ENCODE peak calls at places on chromosomes 11 and 22, in ten cellular contexts. A, O, T, K, X, J, F, D, Z and B are unnamed samples.

GRCh38 chr11:77560605-77561004 is 29.1 kb upstream of the AQP11 start:
- DNase-seq in A (peak), O (no peak), T (peak), K (no peak), X (peak), J (no peak), F (no peak), D (peak), Z (peak), B (peak)

GRCh38 chr22:32518351-32518750 is 43.7 kb downstream of the FBXO7 start:
- DNase-seq in A (no peak), O (no peak), T (no peak), K (no peak), X (no peak), J (no peak), F (no peak), D (no peak), Z (no peak), B (no peak)

GRCh38 chr22:46090051-46090591 is 60.2 kb upstream of the PPARA start:
- DNase-seq in A (no peak), O (no peak), T (no peak), K (no peak), X (no peak), J (no peak), F (peak), D (no peak), Z (no peak), B (no peak)

GRCh38 chr11:35082322-35083180 is 56.4 kb upstream of the CD44 start:
- DNase-seq in A (peak), O (peak), T (peak), K (peak), X (peak), J (peak), F (peak), D (no peak), Z (peak), B (peak)

GRCh38 chr11:12076840-12077534 is 33.4 kb upstream of the MICAL2 start:
- DNase-seq in A (no peak), O (no peak), T (no peak), K (no peak), X (no peak), J (no peak), F (no peak), D (no peak), Z (no peak), B (peak)

GRCh38 chr11:33646629-33647028 is 54.0 kb downstream of the C11orf91 start:
- DNase-seq in A (peak), O (no peak), T (peak), K (no peak), X (no peak), J (no peak), F (no peak), D (no peak), Z (no peak), B (no peak)

GRCh38 chr22:39661842-39662676 is 91.5 kb downstream of the CACNA1I start:
- DNase-seq in A (no peak), O (peak), T (no peak), K (peak), X (no peak), J (peak), F (no peak), D (no peak), Z (peak), B (no peak)

GRCh38 chr11:116890193-116890592 is 52.8 kb upstream of the APOA1 start:
- DNase-seq in A (no peak), O (no peak), T (peak), K (peak), X (peak), J (no peak), F (no peak), D (no peak), Z (no peak), B (no peak)

GRCh38 chr11:85123752-85124231 is 503.4 kb downstream of the DLG2 start:
- DNase-seq in A (no peak), O (no peak), T (no peak), K (no peak), X (no peak), J (no peak), F (no peak), D (no peak), Z (peak), B (no peak)

GRCh38 chr11:114317738-114318137 is 21.5 kb downstream of the NNMT start:
- DNase-seq in A (no peak), O (no peak), T (peak), K (no peak), X (peak), J (no peak), F (no peak), D (no peak), Z (peak), B (peak)

GRCh38 chr11:1497600-1497999 is 11.0 kb upstream of the MOB2 start:
- DNase-seq in A (no peak), O (no peak), T (no peak), K (no peak), X (no peak), J (no peak), F (no peak), D (no peak), Z (no peak), B (no peak)

GRCh38 chr11:31958086-31958735 is 132.7 kb upstream of the RCN1 start:
- DNase-seq in A (peak), O (peak), T (peak), K (peak), X (peak), J (no peak), F (peak), D (no peak), Z (peak), B (peak)